ENCODE peak calls at places on chromosomes 4 and X, in eight cellular contexts. P, Z, S, A, U, V, E and J are unnamed samples.

GRCh38 chr4:53640576-53641459 is 49.5 kb upstream of the LNX1 start:
- DNase-seq in P (no peak), Z (no peak), S (no peak), A (no peak), U (no peak), V (no peak), E (no peak), J (no peak)

GRCh38 chr4:2365054-2365912 is 53.2 kb downstream of the ZFYVE28 start:
- DNase-seq in P (no peak), Z (no peak), S (no peak), A (no peak), U (no peak), V (no peak), E (no peak), J (no peak)

GRCh38 chr4:80183196-80184052 is 13.9 kb upstream of the PRDM8 start:
- DNase-seq in P (peak; percentile 58), Z (no peak), S (no peak), A (peak; percentile 56), U (no peak), V (no peak), E (no peak), J (no peak)

GRCh38 chr4:172149329-172149728 is 336.1 kb downstream of the GALNTL6 start:
- DNase-seq in P (no peak), Z (no peak), S (no peak), A (no peak), U (no peak), V (no peak), E (no peak), J (no peak)

GRCh38 chrX:141760761-141761160 is 62.2 kb upstream of the SPANXD start:
- DNase-seq in P (no peak), Z (peak; percentile 32), S (no peak), A (no peak), U (no peak), V (peak; percentile 22), E (no peak), J (peak; percentile 65)

GRCh38 chr4:100497729-100498250 is 20.0 kb downstream of the EMCN start:
- DNase-seq in P (no peak), Z (peak; percentile 30), S (no peak), A (no peak), U (no peak), V (no peak), E (no peak), J (no peak)

GRCh38 chr4:57147335-57148060 is 37.3 kb upstream of the IGFBP7 start:
- DNase-seq in P (no peak), Z (peak; percentile 96), S (no peak), A (no peak), U (no peak), V (no peak), E (no peak), J (peak; percentile 79)

GRCh38 chrX:120857240-120857639 is 18.4 kb downstream of the CT47B1 start:
- DNase-seq in P (no peak), Z (no peak), S (no peak), A (no peak), U (no peak), V (no peak), E (no peak), J (peak; percentile 3)

GRCh38 chr4:85807247-85807915 is 332.4 kb downstream of the ARHGAP24 start:
- DNase-seq in P (no peak), Z (peak; percentile 80), S (peak; percentile 41), A (peak; percentile 79), U (no peak), V (no peak), E (no peak), J (no peak)

GRCh38 chr4:119026662-119027444 is 108.8 kb upstream of the MYOZ2 start:
- DNase-seq in P (no peak), Z (no peak), S (no peak), A (peak; percentile 44), U (no peak), V (no peak), E (no peak), J (no peak)

GRCh38 chrX:10939384-10939783 is 171.7 kb upstream of the HCCS start:
- DNase-seq in P (no peak), Z (peak; percentile 12), S (no peak), A (no peak), U (no peak), V (peak; percentile 20), E (no peak), J (peak; percentile 25)

GRCh38 chrX:47817421-47817820 is 19.3 kb upstream of the ZNF81 start:
- DNase-seq in P (no peak), Z (no peak), S (no peak), A (no peak), U (no peak), V (no peak), E (no peak), J (no peak)

GRCh38 chrX:43971966-43972961 is 926 bp downstream of the NDP start:
- DNase-seq in P (no peak), Z (peak; percentile 34), S (no peak), A (no peak), U (no peak), V (no peak), E (no peak), J (peak; percentile 2)

GRCh38 chr4:150518559-150518958 is 63.4 kb upstream of the MAB21L2 start:
- DNase-seq in P (no peak), Z (peak; percentile 68), S (no peak), A (no peak), U (no peak), V (peak; percentile 59), E (no peak), J (peak; percentile 78)

GRCh38 chrX:125205084-125205917 is 114.4 kb upstream of the TEX13C start:
- DNase-seq in P (no peak), Z (no peak), S (peak; percentile 34), A (peak; percentile 57), U (no peak), V (peak; percentile 14), E (peak; percentile 94), J (peak; percentile 46)

GRCh38 chr4:538542-539142 is 37.5 kb downstream of the TMEM271 start:
- DNase-seq in P (no peak), Z (no peak), S (no peak), A (no peak), U (no peak), V (no peak), E (no peak), J (no peak)

GRCh38 chr4:18930487-18930886 is 908.9 kb upstream of the LCORL start:
- DNase-seq in P (no peak), Z (no peak), S (no peak), A (no peak), U (no peak), V (no peak), E (no peak), J (no peak)

GRCh38 chr4:187183351-187183750 is 459.7 kb upstream of the FAT1 start:
- DNase-seq in P (no peak), Z (peak; percentile 84), S (no peak), A (no peak), U (no peak), V (no peak), E (no peak), J (no peak)